ENCODE peak calls at places on chromosomes 3 and 15, in five cellular contexts. X, L, T, V and O are unnamed samples.

GRCh38 chr15:92020765-92021164 is 167.3 kb downstream of the SLCO3A1 start:
- DNase-seq in X (no peak), L (no peak), T (no peak), V (no peak), O (no peak)

GRCh38 chr3:29302619-29303018 is 21.7 kb downstream of the RBMS3 start:
- DNase-seq in X (no peak), L (no peak), T (no peak), V (no peak), O (no peak)

GRCh38 chr3:152270145-152270870 is 1.6 kb downstream of the MBNL1 start:
- DNase-seq in X (no peak), L (peak; percentile 43), T (peak; percentile 15), V (no peak), O (no peak)

GRCh38 chr3:55169608-55170010 is 241.8 kb upstream of the LRTM1 start:
- DNase-seq in X (peak; percentile 99), L (no peak), T (no peak), V (no peak), O (no peak)

GRCh38 chr3:52245322-52246263 is at the start of gene PPM1M:
- DNase-seq in X (no peak), L (no peak), T (peak; percentile 83), V (peak; percentile 73), O (peak; percentile 95)

GRCh38 chr3:16890605-16891333 is 6.0 kb downstream of the PLCL2 start:
- DNase-seq in X (no peak), L (no peak), T (no peak), V (peak; percentile 17), O (no peak)

GRCh38 chr3:177448987-177449975 is 252.0 kb upstream of the TBL1XR1 start:
- DNase-seq in X (no peak), L (no peak), T (no peak), V (peak; percentile 45), O (no peak)

GRCh38 chr3:51967384-51968174 is at the start of gene PCBP4:
- DNase-seq in X (no peak), L (no peak), T (peak; percentile 93), V (peak; percentile 58), O (peak; percentile 96)

GRCh38 chr3:57069471-57070010 is 9.1 kb downstream of the SPATA12 start:
- DNase-seq in X (no peak), L (no peak), T (no peak), V (no peak), O (no peak)

GRCh38 chr3:110234831-110235230 is 836.8 kb upstream of the NECTIN3 start:
- DNase-seq in X (peak; percentile 32), L (no peak), T (no peak), V (no peak), O (no peak)

GRCh38 chr15:101012326-101013040 is 93.3 kb downstream of the LRRK1 start:
- DNase-seq in X (no peak), L (no peak), T (no peak), V (peak; percentile 29), O (no peak)

GRCh38 chr15:70055601-70056051 is 42.1 kb downstream of the TLE3 start:
- DNase-seq in X (no peak), L (no peak), T (no peak), V (no peak), O (no peak)

GRCh38 chr15:31277335-31278055 is 49.1 kb upstream of the KLF13 start:
- DNase-seq in X (no peak), L (no peak), T (no peak), V (no peak), O (no peak)

GRCh38 chr15:58873267-58873666 is 60.2 kb downstream of the SLTM start:
- DNase-seq in X (peak; percentile 68), L (no peak), T (no peak), V (no peak), O (no peak)

GRCh38 chr15:33091983-33092688 is 102.4 kb downstream of the FMN1 start:
- DNase-seq in X (no peak), L (peak; percentile 44), T (no peak), V (no peak), O (no peak)

GRCh38 chr3:161270991-161271390 is 49.9 kb downstream of the NMD3 start:
- DNase-seq in X (no peak), L (no peak), T (no peak), V (no peak), O (no peak)

GRCh38 chr15:78146437-78147154 is 2.6 kb upstream of the IDH3A start:
- DNase-seq in X (no peak), L (no peak), T (no peak), V (no peak), O (no peak)

GRCh38 chr3:191963182-191963581 is 502.2 kb downstream of the PYDC2 start:
- DNase-seq in X (peak; percentile 70), L (peak; percentile 9), T (peak; percentile 78), V (peak; percentile 15), O (peak; percentile 16)

GRCh38 chr3:194148383-194148782 is 12.4 kb downstream of the HES1 start:
- DNase-seq in X (no peak), L (no peak), T (no peak), V (no peak), O (no peak)

GRCh38 chr15:77475898-77476297 is 55.2 kb downstream of the HMG20A start:
- DNase-seq in X (no peak), L (no peak), T (peak; percentile 36), V (no peak), O (peak; percentile 15)

GRCh38 chr15:35014265-35014664 is 26.2 kb upstream of the ZNF770 start:
- DNase-seq in X (no peak), L (no peak), T (no peak), V (no peak), O (no peak)

GRCh38 chr3:189914799-189915198 is 205.9 kb downstream of the P3H2 start:
- DNase-seq in X (peak; percentile 83), L (no peak), T (no peak), V (no peak), O (no peak)

GRCh38 chr3:52394751-52395502 is 50.0 kb downstream of the SEMA3G start:
- DNase-seq in X (no peak), L (no peak), T (no peak), V (no peak), O (no peak)

GRCh38 chr15:59885832-59886231 is 118.3 kb upstream of the FOXB1 start:
- DNase-seq in X (no peak), L (peak; percentile 89), T (no peak), V (no peak), O (no peak)

GRCh38 chr15:75578206-75578947 is 738 bp downstream of the PTPN9 start:
- DNase-seq in X (no peak), L (peak; percentile 31), T (peak; percentile 70), V (peak; percentile 24), O (peak; percentile 76)

GRCh38 chr3:126389792-126390142 is 4.9 kb upstream of the CFAP100 start:
- DNase-seq in X (no peak), L (no peak), T (no peak), V (no peak), O (no peak)

GRCh38 chr3:174094671-174095070 is 697.1 kb downstream of the NLGN1 start:
- DNase-seq in X (no peak), L (no peak), T (no peak), V (no peak), O (no peak)

GRCh38 chr3:66499881-66500574 is 794 bp downstream of the LRIG1 start:
- DNase-seq in X (no peak), L (no peak), T (peak; percentile 47), V (peak; percentile 46), O (peak; percentile 64)

GRCh38 chr3:43499256-43499655 is 122.6 kb downstream of the ANO10 start:
- DNase-seq in X (no peak), L (no peak), T (no peak), V (no peak), O (no peak)

GRCh38 chr3:58111513-58112184 is 99.1 kb downstream of the DNASE1L3 start:
- DNase-seq in X (no peak), L (no peak), T (no peak), V (peak; percentile 77), O (no peak)

GRCh38 chr3:195032955-195033354 is 238.0 kb downstream of the XXYLT1 start:
- DNase-seq in X (no peak), L (no peak), T (no peak), V (no peak), O (no peak)